ENCODE peak calls at places on chromosome 18, in four cellular contexts. B is GM20000, P is RWPE1, L is GM13976. T is an unnamed sample.

GRCh38 chr18:53115876-53116585 is 776.0 kb downstream of the DCC start:
- DNase-seq in B (no peak), P (no peak), L (no peak), T (no peak)

GRCh38 chr18:60147326-60147725 is 225.2 kb downstream of the MC4R start:
- DNase-seq in B (no peak), P (no peak), L (no peak), T (no peak)

GRCh38 chr18:62937065-62937464 is 221.7 kb downstream of the PHLPP1 start:
- DNase-seq in B (no peak), P (no peak), L (no peak), T (peak; percentile 28)

GRCh38 chr18:29962579-29962978 is 1080.0 kb downstream of the DSC3 start:
- DNase-seq in B (no peak), P (no peak), L (no peak), T (no peak)

GRCh38 chr18:31546476-31546875 is 45.2 kb upstream of the TTR start:
- DNase-seq in B (no peak), P (no peak), L (no peak), T (no peak)

GRCh38 chr18:34709631-34710429 is at the start of gene DTNA:
- DNase-seq in B (no peak), P (peak; percentile 4), L (no peak), T (peak; percentile 96)

GRCh38 chr18:42374961-42375360 is 419.9 kb downstream of the PIK3C3 start:
- DNase-seq in B (no peak), P (no peak), L (no peak), T (no peak)

GRCh38 chr18:35811896-35812295 is 160.6 kb upstream of the RMP24 start:
- DNase-seq in B (no peak), P (peak; percentile 29), L (no peak), T (no peak)

GRCh38 chr18:45166341-45167108 is 448.8 kb upstream of the SLC14A2 start:
- DNase-seq in B (no peak), P (peak; percentile 56), L (no peak), T (peak; percentile 97)

GRCh38 chr18:68769423-68769822 is 28.5 kb upstream of the CCDC102B start:
- DNase-seq in B (no peak), P (no peak), L (no peak), T (no peak)

GRCh38 chr18:43271593-43272432 is 5.5 kb downstream of the SYT4 start:
- DNase-seq in B (peak; percentile 22), P (peak; percentile 1), L (peak; percentile 19), T (peak; percentile 57)

GRCh38 chr18:79942786-79943607 is 8.5 kb downstream of the SLC66A2 start:
- DNase-seq in B (no peak), P (no peak), L (no peak), T (no peak)

GRCh38 chr18:43596106-43596712 is 318.9 kb upstream of the SYT4 start:
- DNase-seq in B (peak; percentile 42), P (peak; percentile 2), L (peak; percentile 54), T (peak; percentile 18)

GRCh38 chr18:24799176-24799575 is 338.7 kb downstream of the HRH4 start:
- DNase-seq in B (no peak), P (no peak), L (no peak), T (no peak)

GRCh38 chr18:44840053-44840826 is 159.6 kb downstream of the SETBP1 start:
- DNase-seq in B (no peak), P (no peak), L (no peak), T (no peak)

GRCh38 chr18:44564922-44565321 is 115.8 kb upstream of the SETBP1 start:
- DNase-seq in B (no peak), P (no peak), L (no peak), T (peak; percentile 48)

GRCh38 chr18:26677957-26678356 is 129.6 kb upstream of the KCTD1 start:
- DNase-seq in B (no peak), P (no peak), L (no peak), T (no peak)

GRCh38 chr18:13268035-13268700 is 49.6 kb downstream of the LDLRAD4 start:
- DNase-seq in B (no peak), P (no peak), L (no peak), T (no peak)

GRCh38 chr18:62329676-62330454 is 4.8 kb downstream of the TNFRSF11A start:
- DNase-seq in B (no peak), P (no peak), L (no peak), T (peak; percentile 79)

GRCh38 chr18:24063121-24063731 is 48.7 kb downstream of the TTC39C start:
- DNase-seq in B (no peak), P (peak; percentile 45), L (no peak), T (no peak)

GRCh38 chr18:73118121-73118816 is 250.5 kb upstream of the NETO1 start:
- DNase-seq in B (no peak), P (peak; percentile 6), L (no peak), T (peak; percentile 72)

GRCh38 chr18:49177812-49178211 is 227.0 kb upstream of the SMAD7 start:
- DNase-seq in B (no peak), P (no peak), L (no peak), T (peak; percentile 26)

GRCh38 chr18:55732227-55733106 is 144.5 kb upstream of the TCF4 start:
- DNase-seq in B (no peak), P (no peak), L (no peak), T (no peak)

DNA sequence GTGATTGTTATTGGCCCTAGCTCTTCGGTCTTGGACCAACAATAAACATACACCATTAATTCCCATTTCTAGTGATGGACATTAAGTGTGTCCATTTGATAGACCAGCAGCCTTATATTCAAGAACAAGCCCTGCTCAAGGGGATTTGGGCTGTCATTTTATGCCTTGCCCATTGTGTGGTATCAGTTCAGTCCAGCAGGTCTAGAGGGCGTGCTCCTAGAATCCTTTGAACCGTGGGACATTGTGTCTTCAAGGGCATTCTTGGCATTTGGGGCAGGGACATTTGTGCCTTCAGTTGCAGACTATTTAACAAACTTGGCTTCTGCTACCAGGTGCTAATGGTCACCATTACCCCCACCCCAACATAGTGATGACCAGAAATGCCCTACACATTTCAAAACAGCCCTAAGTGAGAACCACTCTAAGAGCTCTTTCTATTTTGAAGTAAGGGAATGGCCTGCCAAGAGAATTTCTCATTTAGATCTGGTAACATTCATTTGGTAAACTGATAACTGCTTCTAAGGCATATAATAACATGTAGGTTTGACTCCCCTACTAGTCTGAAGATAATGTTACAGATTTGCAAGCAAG is 284.7 kb downstream of the ALPK2 start:
- DNase-seq in B (no peak), P (no peak), L (no peak), T (no peak)
- TF ChIP-seq CTCF in B (no peak), P (no peak), L (no peak), T (no peak)

GRCh38 chr18:40293311-40293710 is 1661.7 kb upstream of the PIK3C3 start:
- DNase-seq in B (no peak), P (no peak), L (no peak), T (no peak)
- TF ChIP-seq CTCF in B (no peak), P (no peak), L (no peak), T (no peak)

DNA sequence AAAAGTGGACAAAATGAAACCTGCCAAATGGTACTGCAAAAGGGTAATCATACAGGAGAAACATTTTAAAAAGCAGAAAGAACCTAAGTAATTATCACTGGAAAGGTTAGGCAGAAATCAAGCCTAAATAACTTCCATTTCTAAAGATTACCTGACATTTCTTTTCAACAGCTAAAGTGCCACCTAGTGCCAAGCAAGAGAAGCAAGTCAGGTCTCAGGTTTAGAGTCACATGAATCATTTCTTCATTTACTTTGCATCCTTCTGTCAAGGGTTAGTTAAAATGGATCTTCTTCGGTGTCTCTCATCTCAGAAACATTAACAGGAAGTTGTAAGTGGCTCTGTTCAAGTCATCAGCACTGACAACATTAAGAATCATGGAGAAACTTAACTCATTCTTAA is 90.3 kb downstream of the AKAIN1 start:
- DNase-seq in B (no peak), P (no peak), L (no peak), T (no peak)
- TF ChIP-seq CTCF in B (no peak), P (no peak), L (no peak), T (peak; percentile 15)

GRCh38 chr18:75247601-75248421 is 37.2 kb downstream of the TSHZ1 start:
- DNase-seq in B (peak; percentile 48), P (peak; percentile 31), L (no peak), T (peak; percentile 48)

GRCh38 chr18:75241705-75242104 is 31.1 kb downstream of the TSHZ1 start:
- DNase-seq in B (no peak), P (no peak), L (no peak), T (no peak)

GRCh38 chr18:75247041-75247551 is 36.5 kb downstream of the TSHZ1 start:
- DNase-seq in B (peak; percentile 59), P (no peak), L (no peak), T (no peak)

GRCh38 chr18:75244914-75245313 is 34.3 kb downstream of the TSHZ1 start:
- DNase-seq in B (no peak), P (no peak), L (no peak), T (no peak)

GRCh38 chr18:75244336-75244735 is 33.7 kb downstream of the TSHZ1 start:
- DNase-seq in B (peak; percentile 32), P (no peak), L (no peak), T (no peak)
- TF ChIP-seq CTCF in B (peak; percentile 25), P (no peak), L (no peak), T (peak; percentile 45)

DNA sequence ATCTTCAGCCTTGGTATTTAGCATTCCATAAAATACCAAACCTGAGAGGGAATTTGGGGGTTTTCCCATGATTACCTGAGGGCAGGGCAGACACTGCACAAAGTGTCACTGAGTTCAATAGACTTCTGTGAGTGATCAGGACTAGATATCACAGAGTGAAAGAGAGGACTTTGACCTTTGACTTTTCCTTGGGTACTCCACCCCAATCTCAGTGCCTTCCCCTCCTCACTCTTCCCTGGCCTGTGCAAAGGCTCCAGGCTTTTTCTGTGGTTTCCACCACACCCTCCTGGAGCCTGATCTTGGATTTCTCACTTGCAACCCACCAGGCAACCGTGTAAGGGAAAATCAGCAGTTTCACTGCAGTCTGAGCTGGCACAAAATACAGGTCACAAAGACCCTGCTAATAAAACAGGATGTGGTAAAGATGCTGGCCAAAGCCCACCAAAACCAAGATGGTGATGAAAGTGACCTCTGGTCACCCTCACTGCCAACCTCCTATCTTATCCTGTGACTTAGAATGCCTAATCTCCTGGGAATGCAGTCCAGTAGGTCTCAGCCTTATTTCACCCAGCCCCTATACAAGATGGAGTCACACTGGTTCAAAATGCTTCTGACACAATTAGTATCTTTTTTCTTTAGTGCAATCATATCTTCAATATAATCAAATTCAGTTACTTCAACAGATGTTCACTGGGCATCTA is 64.0 kb downstream of the BOD1L2 start:
- DNase-seq in B (no peak), P (peak; percentile 23), L (no peak), T (no peak)
- TF ChIP-seq CTCF in B (no peak), P (no peak), L (no peak), T (no peak)

GRCh38 chr18:54392621-54393023 is 34.9 kb downstream of the C18orf54 start:
- DNase-seq in B (peak; percentile 52), P (peak; percentile 11), L (peak; percentile 46), T (peak; percentile 67)
- TF ChIP-seq CTCF in B (peak; percentile 37), P (peak; percentile 81), L (peak; percentile 62), T (peak; percentile 89)

DNA sequence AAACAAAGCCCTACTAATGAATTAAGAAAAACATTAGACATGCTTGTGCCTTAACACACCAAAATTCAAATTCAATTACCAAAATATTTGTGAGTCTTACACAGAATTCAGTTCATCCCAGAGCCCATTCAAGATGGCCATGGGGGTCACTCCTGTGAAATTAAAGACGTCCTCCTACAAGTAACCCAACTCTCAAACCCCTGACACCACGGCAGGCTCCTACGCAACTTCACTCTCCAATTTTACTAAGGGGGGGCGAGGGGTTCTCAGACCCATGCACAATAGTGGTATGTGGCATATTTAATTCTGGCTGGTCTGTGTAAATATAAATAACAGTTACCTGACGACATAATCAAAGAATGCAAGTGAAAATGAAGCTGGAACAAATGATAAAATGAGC is 5.0 kb downstream of the ZNF516 start:
- DNase-seq in B (no peak), P (no peak), L (no peak), T (no peak)
- TF ChIP-seq CTCF in B (no peak), P (no peak), L (no peak), T (no peak)